ENCODE peak calls at places on chromosome 7, in six cellular contexts. F is stimulated activated CD8-positive, alpha-beta memory T cell treated with anti-CD3 and anti-CD28 coated beads, Interleukin-12 subunit alpha, Interleukin-12 subunit beta, amount 100 ng/mL, for 1 hour; H is adipocyte; O is osteoblast; M is EL; N is Calu3. K is an unnamed sample.

GRCh38 chr7:74502216-74502891 is 48.6 kb downstream of the GTF2IRD1 start:
- DNase-seq in O (peak), M (no peak), F (no peak), H (no peak), N (no peak), K (no peak)

GRCh38 chr7:55569797-55570196 is 2.5 kb downstream of the VOPP1 start:
- DNase-seq in O (no peak), N (no peak), H (no peak), F (no peak), M (no peak), K (no peak)

GRCh38 chr7:80236696-80237095 is 102.1 kb downstream of the GNAI1 start:
- DNase-seq in H (no peak), M (no peak), N (no peak), F (no peak), O (no peak), K (no peak)

GRCh38 chr7:22814261-22815208 is 8.1 kb downstream of the TOMM7 start:
- DNase-seq in F (no peak), M (peak), H (peak), N (no peak), O (peak), K (no peak)

GRCh38 chr7:83476501-83476900 is 172.4 kb downstream of the SEMA3E start:
- DNase-seq in O (no peak), F (no peak), N (no peak), M (no peak), H (no peak), K (no peak)

GRCh38 chr7:5315761-5316160 is 33.0 kb downstream of the SLC29A4 start:
- DNase-seq in N (no peak), F (no peak), M (no peak), H (no peak), O (peak), K (no peak)

GRCh38 chr7:28588606-28589005 is 176.3 kb downstream of the CREB5 start:
- DNase-seq in M (no peak), F (no peak), H (no peak), O (no peak), N (no peak), K (no peak)

GRCh38 chr7:2013381-2014311 is 219.1 kb downstream of the MAD1L1 start:
- DNase-seq in F (no peak), N (no peak), M (no peak), O (peak), H (no peak), K (no peak)

GRCh38 chr7:97639036-97639435 is 92.8 kb upstream of the TAC1 start:
- DNase-seq in O (no peak), N (no peak), M (peak), F (no peak), H (no peak), K (no peak)

GRCh38 chr7:119270045-119270464 is 1002.9 kb upstream of the KCND2 start:
- DNase-seq in H (peak), N (peak), O (peak), F (no peak), M (peak), K (peak)

GRCh38 chr7:34058791-34059550 is 153.6 kb downstream of the BMPER start:
- DNase-seq in O (no peak), F (no peak), H (peak), N (no peak), M (no peak), K (no peak)

GRCh38 chr7:74579800-74580685 is 77.5 kb upstream of the GTF2I start:
- DNase-seq in N (peak), H (peak), M (peak), F (no peak), O (peak), K (no peak)

GRCh38 chr7:67773081-67773480 is 776.4 kb downstream of the TYW1 start:
- DNase-seq in M (no peak), F (no peak), O (no peak), N (no peak), H (no peak), K (no peak)

GRCh38 chr7:134966691-134967090 is 19.6 kb upstream of the AGBL3 start:
- DNase-seq in F (no peak), N (no peak), O (no peak), M (no peak), H (no peak), K (no peak)

GRCh38 chr7:27695096-27695495 is 32.4 kb upstream of the HIBADH start:
- DNase-seq in O (no peak), M (no peak), H (no peak), F (no peak), N (no peak), K (no peak)

GRCh38 chr7:108086546-108086945 is 43.6 kb downstream of the LAMB4 start:
- DNase-seq in O (no peak), H (no peak), M (peak), F (no peak), N (no peak), K (no peak)

GRCh38 chr7:69684955-69685631 is 86.8 kb downstream of the AUTS2 start:
- DNase-seq in N (no peak), F (no peak), M (no peak), H (peak), O (no peak), K (no peak)

GRCh38 chr7:47594406-47594805 is 12.5 kb upstream of the TNS3 start:
- DNase-seq in F (no peak), H (no peak), N (no peak), M (no peak), O (no peak), K (no peak)

GRCh38 chr7:100509213-100509612 is 25.5 kb downstream of the NYAP1 start:
- DNase-seq in O (peak), M (peak), H (no peak), N (no peak), F (no peak), K (no peak)

GRCh38 chr7:121530251-121531174 is 134.4 kb upstream of the FAM3C start:
- DNase-seq in N (peak), O (peak), H (peak), F (peak), M (peak), K (peak)

GRCh38 chr7:2876031-2876862 is 32.1 kb upstream of the GNA12 start:
- DNase-seq in H (peak), F (no peak), N (peak), O (peak), M (peak), K (no peak)

GRCh38 chr7:636396-636795 is 90.1 kb upstream of the DNAAF5 start:
- DNase-seq in O (peak), M (peak), F (no peak), H (peak), N (peak), K (peak)

GRCh38 chr7:44376429-44377133 is 51.2 kb upstream of the CAMK2B start:
- DNase-seq in O (no peak), H (no peak), M (no peak), N (no peak), F (no peak), K (no peak)

GRCh38 chr7:39091774-39092173 is 114.1 kb downstream of the POU6F2 start:
- DNase-seq in O (no peak), F (no peak), N (no peak), M (no peak), H (no peak), K (no peak)

GRCh38 chr7:152521420-152522337 is 85.9 kb upstream of the KMT2C start:
- DNase-seq in H (no peak), F (no peak), O (no peak), N (no peak), M (no peak), K (no peak)

GRCh38 chr7:114364151-114364550 is 50.5 kb upstream of the FOXP2 start:
- DNase-seq in M (no peak), H (no peak), O (no peak), F (no peak), N (no peak), K (no peak)

GRCh38 chr7:16067695-16068094 is 353.6 kb downstream of the CRPPA start:
- DNase-seq in H (no peak), F (no peak), N (no peak), M (no peak), O (no peak), K (no peak)

GRCh38 chr7:16450366-16450765 is 15.2 kb downstream of the SOSTDC1 start:
- DNase-seq in H (no peak), O (no peak), M (no peak), F (no peak), N (no peak), K (no peak)

GRCh38 chr7:108716783-108717182 is 147.1 kb downstream of the DNAJB9 start:
- DNase-seq in F (no peak), H (no peak), N (no peak), M (peak), O (no peak), K (no peak)

GRCh38 chr7:155951554-155952158 is 139.4 kb upstream of the SHH start:
- DNase-seq in O (peak), M (no peak), F (no peak), H (no peak), N (peak), K (no peak)

GRCh38 chr7:111530356-111530668 is 32.0 kb downstream of the IMMP2L start:
- DNase-seq in M (no peak), N (no peak), H (no peak), F (no peak), O (no peak), K (no peak)

GRCh38 chr7:46811529-46811928 is 770.4 kb downstream of the TNS3 start:
- DNase-seq in H (peak), O (peak), M (peak), N (no peak), F (no peak), K (no peak)

GRCh38 chr7:142451817-142452216 is 194.0 kb upstream of the PRSS58 start:
- DNase-seq in M (no peak), N (no peak), H (no peak), O (no peak), F (no peak), K (no peak)

K was measured in KBM-7.